ENCODE peak calls at places on chromosomes 13 and 19, in four cellular contexts. N is pancreas, Q is tibial artery, I is fibroblast of lung. K is an unnamed sample. For H3K4me1, the result is how much of the 10 kb centered on the place peaks cover.

GRCh38 chr19:19943848-19944582 is 43.3 kb downstream of the ZNF93 start:
- DNase-seq in N (no peak), Q (no peak), I (no peak), K (peak)

GRCh38 chr13:101149735-101150380 is 266.4 kb downstream of the NALCN start:
- DNase-seq in N (no peak), Q (no peak), I (peak), K (no peak)

GRCh38 chr19:35251456-35251855 is 2.7 kb downstream of the LSR start:
- DNase-seq in N (no peak), Q (no peak), I (no peak), K (no peak)

GRCh38 chr19:10418281-10419199 is 1.8 kb upstream of the PDE4A start:
- DNase-seq in N (no peak), Q (no peak), I (no peak), K (no peak)

GRCh38 chr19:53019684-53020083 is 6.0 kb downstream of the ERVV-1 start:
- DNase-seq in N (no peak), Q (no peak), I (no peak), K (no peak)

GRCh38 chr19:5683177-5683886 is 2.5 kb downstream of the HSD11B1L start:
- DNase-seq in N (no peak), Q (no peak), I (no peak), K (peak)

GRCh38 chr19:9498183-9498902 is at the start of gene ZNF560:
- DNase-seq in N (no peak), Q (no peak), I (peak), K (no peak)

GRCh38 chr13:94313321-94313720 is 166.2 kb downstream of the DCT start:
- DNase-seq in N (no peak), Q (no peak), I (no peak), K (no peak)

GRCh38 chr19:55269299-55269698 is 10.5 kb upstream of the PPP6R1 start:
- DNase-seq in N (no peak), Q (no peak), I (no peak), K (no peak)

GRCh38 chr13:35787937-35788336 is 311.4 kb upstream of the MAB21L1 start:
- DNase-seq in N (no peak), Q (no peak), I (no peak), K (no peak)

GRCh38 chr19:42497492-42498226 is 30.6 kb downstream of the CEACAM1 start:
- DNase-seq in N (no peak), Q (no peak), I (no peak), K (no peak)

GRCh38 chr13:35857769-35858168 is 273.4 kb downstream of the DCLK1 start:
- DNase-seq in N (no peak), Q (no peak), I (no peak), K (no peak)

GRCh38 chr19:34173145-34173956 is 1.0 kb downstream of the LSM14A start:
- DNase-seq in N (no peak), Q (peak), I (peak), K (peak)

GRCh38 chr13:98576215-98576945 is 527 bp downstream of the STK24 start:
- DNase-seq in N (peak), Q (peak), I (no peak), K (no peak)

DNA sequence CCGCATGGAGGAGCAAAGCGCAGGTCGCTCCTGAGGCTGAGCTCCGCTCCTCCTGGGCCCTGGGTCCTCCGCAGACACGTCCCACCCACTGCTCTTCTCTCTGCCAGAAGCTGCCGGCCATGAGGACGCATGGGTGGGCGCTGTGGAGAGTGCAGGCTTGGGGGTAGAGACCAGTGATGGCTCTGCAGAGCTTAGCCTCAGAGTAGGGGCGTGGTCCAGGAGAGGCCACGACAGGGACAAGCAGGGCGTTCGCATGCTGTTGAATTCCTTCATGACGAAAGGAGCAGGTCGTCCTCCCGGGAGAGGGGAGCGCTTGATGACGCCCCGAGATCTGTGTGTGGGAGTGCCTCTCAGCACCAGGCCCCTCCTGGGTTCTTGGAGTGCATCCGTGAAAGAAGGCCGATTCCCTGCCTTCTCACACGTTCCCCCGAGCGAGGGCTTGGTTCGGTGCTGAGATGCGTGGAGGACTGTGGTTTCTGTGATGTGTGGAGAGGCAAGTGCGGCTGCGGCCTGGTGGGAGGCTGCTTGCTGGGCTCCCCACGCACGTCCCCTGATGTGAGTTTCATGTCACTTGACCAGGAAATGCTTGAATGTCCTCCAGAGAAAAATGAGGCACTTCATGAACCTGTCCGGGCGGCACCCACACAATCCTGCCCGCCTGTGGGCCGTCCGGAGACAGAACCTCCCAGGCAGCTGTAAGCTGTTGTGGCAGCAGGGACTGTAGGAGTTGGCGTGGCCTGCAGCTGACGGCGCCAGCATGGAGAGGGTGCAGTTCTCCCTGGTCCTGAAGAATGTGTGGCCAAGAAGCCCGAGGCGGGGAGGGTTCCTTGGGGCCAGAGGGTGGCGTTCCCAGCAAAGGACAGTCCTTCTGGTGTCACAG is 4.5 kb downstream of the SF3A2 start:
- DNase-seq in N (peak), Q (no peak), I (no peak), K (peak)
- H3K4me1 ChIP-seq in N (under half), Q (half or more), I (under half), K (under half)

GRCh38 chr19:38662508-38663155 is 15.2 kb downstream of the ACTN4 start:
- DNase-seq in N (no peak), Q (no peak), I (no peak), K (no peak)

GRCh38 chr19:38660724-38661123 is 13.3 kb downstream of the ACTN4 start:
- DNase-seq in N (no peak), Q (no peak), I (no peak), K (no peak)

GRCh38 chr19:38663156-38663651 is 15.8 kb downstream of the ACTN4 start:
- DNase-seq in N (peak), Q (no peak), I (no peak), K (no peak)

GRCh38 chr19:38661996-38662395 is 14.5 kb downstream of the ACTN4 start:
- DNase-seq in N (no peak), Q (no peak), I (no peak), K (peak)

DNA sequence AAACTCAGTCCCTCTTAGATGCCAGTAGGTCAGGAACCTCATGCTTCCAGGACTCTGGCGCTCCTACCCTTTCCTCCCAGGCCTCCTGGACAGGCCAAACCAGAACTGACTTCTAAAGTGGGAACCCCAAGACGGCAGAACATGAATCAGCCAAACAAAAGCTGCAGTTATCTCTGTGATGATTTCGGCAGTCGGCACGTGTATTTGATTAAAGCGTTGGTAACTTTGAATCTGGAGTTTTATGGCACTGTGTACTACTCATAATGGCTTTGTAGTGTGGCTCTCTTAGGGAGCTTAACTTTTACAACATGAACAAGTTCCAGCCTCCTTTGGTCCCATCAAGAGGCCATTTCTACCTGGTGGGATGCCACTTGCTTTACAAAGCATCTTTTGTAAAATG is 13.7 kb downstream of the ACTN4 start:
- DNase-seq in N (no peak), Q (no peak), I (no peak), K (no peak)
- H3K4me1 ChIP-seq in N (half or more), Q (half or more), I (half or more), K (half or more)

DNA sequence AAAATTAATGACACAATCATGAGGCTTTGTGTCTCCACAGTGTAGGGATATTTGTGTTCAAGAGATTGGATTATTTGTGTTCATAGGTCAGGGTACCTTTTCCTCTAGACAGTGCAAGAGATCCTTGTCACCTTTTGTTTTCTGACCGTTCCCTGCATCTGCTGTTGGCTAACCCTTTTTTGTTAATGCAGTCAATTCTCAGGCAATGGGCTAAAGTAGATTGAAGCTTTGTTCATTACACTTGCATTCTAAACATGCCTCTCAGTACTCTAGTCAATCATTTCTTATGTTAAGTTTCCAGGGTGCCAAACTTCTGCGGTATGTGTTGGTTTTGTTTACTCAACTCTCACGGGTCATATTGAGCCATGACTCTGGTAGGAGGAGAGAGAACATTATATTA is 1.8 kb upstream of the MED4 start:
- DNase-seq in N (no peak), Q (no peak), I (no peak), K (no peak)
- H3K4me1 ChIP-seq in N (under half), Q (under half), I (under half), K (under half)

GRCh38 chr13:27968316-27969072 is 621 bp downstream of the CDX2 start:
- DNase-seq in N (peak), Q (no peak), I (no peak), K (peak)

GRCh38 chr13:27971236-27971645 is 2.1 kb upstream of the CDX2 start:
- DNase-seq in N (no peak), Q (peak), I (no peak), K (no peak)

GRCh38 chr13:27970382-27971235 is 1.5 kb upstream of the CDX2 start:
- DNase-seq in N (peak), Q (peak), I (no peak), K (no peak)

GRCh38 chr13:27969073-27969865 is at the start of gene CDX2:
- DNase-seq in N (peak), Q (no peak), I (no peak), K (no peak)

DNA sequence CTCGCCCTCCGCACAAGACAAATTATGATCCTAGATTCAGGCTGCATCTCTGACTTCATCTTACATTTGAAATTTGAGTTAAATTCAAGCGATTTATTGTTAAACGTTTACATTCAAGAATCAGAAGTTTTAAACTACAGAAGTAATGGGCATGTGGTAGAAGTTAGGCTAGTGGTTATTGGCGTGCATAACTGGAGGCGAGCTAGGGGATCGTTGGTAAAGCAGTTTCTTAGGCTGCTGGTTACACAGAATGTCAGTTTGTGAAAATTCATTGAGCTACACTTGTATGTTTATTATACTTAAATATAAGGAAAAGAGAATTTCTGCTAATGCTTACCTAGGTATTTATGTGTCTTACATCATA is 733 bp upstream of the CDX2 start:
- DNase-seq in N (no peak), Q (no peak), I (no peak), K (no peak)
- H3K4me1 ChIP-seq in N (under half), Q (under half), I (under half), K (under half)

DNA sequence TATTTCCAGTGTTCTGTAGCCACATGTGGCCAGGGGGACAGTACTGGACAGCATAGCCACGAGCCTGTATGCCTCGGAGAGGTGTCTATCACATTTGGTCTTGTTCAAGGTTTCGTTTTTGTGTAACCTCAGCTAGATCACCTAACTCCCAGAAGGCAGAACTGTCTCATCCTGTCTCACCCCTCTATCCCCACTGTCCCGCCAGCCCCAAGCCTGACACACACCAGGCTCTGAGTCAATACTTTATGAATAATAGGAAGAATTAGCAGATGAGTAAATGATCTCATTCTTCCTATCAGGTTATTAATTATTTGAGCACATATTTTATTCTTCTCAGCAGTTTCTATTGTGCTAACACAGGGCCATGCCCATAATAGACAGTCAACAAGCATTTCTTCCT is 132.2 kb downstream of the NUFIP1 start:
- DNase-seq in N (no peak), Q (no peak), I (no peak), K (no peak)
- H3K4me1 ChIP-seq in N (under half), Q (under half), I (under half), K (under half)

GRCh38 chr19:47186337-47187022 is 44.5 kb downstream of the BBC3 start:
- DNase-seq in N (no peak), Q (no peak), I (no peak), K (no peak)
- H3K4me1 ChIP-seq in N (under half), Q (under half), I (under half), K (under half)

GRCh38 chr19:48396010-48396870 is 2.8 kb downstream of the GRIN2D start:
- DNase-seq in N (no peak), Q (no peak), I (no peak), K (no peak)

GRCh38 chr19:48396871-48397176 is 3.4 kb downstream of the GRIN2D start:
- DNase-seq in N (no peak), Q (no peak), I (no peak), K (no peak)

GRCh38 chr19:48398329-48399235 is 5.1 kb downstream of the GRIN2D start:
- DNase-seq in N (peak), Q (peak), I (peak), K (peak)

GRCh38 chr19:48397636-48398328 is 4.3 kb downstream of the GRIN2D start:
- DNase-seq in N (no peak), Q (no peak), I (no peak), K (no peak)

GRCh38 chr19:48397263-48397635 is 3.8 kb downstream of the GRIN2D start:
- DNase-seq in N (no peak), Q (no peak), I (no peak), K (no peak)
- H3K4me1 ChIP-seq in N (under half), Q (under half), I (under half), K (under half)

DNA sequence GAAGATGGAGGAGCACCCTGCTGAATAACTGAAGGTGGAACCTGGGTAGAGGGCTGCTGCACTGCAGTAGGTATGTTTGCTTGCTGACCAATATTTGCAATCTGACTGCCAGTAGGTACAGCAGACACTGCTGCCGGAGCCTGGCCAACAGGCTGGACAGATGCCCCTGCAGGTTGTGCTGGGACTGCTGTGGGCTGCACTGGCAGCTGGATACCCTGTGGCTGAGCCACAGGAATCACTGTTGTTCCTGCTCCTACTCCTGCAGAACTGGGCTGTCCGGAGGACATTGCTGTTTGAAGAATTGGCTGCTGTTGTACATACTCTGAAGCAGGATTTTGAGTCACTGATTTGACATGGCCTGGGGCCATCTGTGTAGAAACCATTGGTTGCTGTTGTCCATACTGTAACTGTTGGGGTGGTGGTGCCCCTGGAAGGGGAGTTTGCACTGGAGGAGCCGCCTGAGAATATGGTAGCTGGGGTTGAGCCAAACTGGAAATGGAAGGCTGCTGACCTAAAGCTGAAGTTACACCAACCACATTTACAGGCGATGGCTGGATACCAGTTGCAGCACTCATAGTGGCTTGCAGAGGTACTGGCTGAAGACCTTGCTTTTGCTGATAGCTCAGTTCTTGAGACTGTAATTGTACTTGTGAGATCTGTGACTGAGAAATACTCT is 2.2 kb downstream of the TSC22D1 start:
- DNase-seq in N (no peak), Q (no peak), I (peak), K (peak)
- H3K4me1 ChIP-seq in N (under half), Q (under half), I (under half), K (under half)

GRCh38 chr19:15679089-15679488 is 6.2 kb downstream of the CYP4F12 start:
- DNase-seq in N (no peak), Q (no peak), I (no peak), K (no peak)

GRCh38 chr19:15671891-15672579 is 852 bp upstream of the CYP4F12 start:
- DNase-seq in N (no peak), Q (no peak), I (no peak), K (no peak)

GRCh38 chr19:15673176-15673654 is 328 bp downstream of the CYP4F12 start:
- DNase-seq in N (peak), Q (no peak), I (no peak), K (peak)

GRCh38 chr19:15672580-15673175 is at the start of gene CYP4F12:
- DNase-seq in N (peak), Q (peak), I (peak), K (no peak)

GRCh38 chr19:15675560-15675959 is 2.7 kb downstream of the CYP4F12 start:
- DNase-seq in N (no peak), Q (no peak), I (no peak), K (no peak)
- H3K4me1 ChIP-seq in N (under half), Q (under half), I (under half), K (under half)

DNA sequence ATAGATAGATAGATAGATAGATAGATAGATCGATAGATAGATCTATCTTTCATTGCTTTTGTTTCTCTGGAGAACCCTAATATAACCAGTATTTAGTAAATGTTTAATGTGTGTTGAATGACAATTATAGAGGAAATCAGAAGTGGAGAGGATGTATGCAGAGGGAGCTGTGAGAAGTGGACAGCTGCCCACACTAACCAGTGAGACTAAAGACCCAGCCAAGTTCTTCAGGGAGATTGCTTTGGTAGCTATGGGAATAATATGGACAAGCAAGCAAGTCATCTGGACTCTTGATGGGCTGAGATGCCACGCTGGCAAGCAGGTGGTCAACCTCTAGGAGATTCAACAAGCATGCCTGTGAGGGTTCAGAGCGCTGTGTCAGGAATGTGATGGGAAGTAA is 14.9 kb upstream of the INTS6 start:
- DNase-seq in N (no peak), Q (no peak), I (no peak), K (no peak)
- H3K4me1 ChIP-seq in N (under half), Q (under half), I (under half), K (under half)